ENCODE peak calls at places on chromosomes 7 and 10, in four cellular contexts. T, U, R and K are unnamed samples.

GRCh38 chr7:51077951-51078350 is 238.7 kb downstream of the COBL start:
- DNase-seq in T (no peak), U (no peak), R (no peak), K (no peak)

GRCh38 chr7:6290345-6290744 is 17.9 kb upstream of the CYTH3 start:
- DNase-seq in T (no peak), U (no peak), R (no peak), K (no peak)

GRCh38 chr10:76779163-76779820 is 858.3 kb downstream of the KCNMA1 start:
- DNase-seq in T (no peak), U (no peak), R (no peak), K (peak)

GRCh38 chr10:129523031-129523722 is 56.1 kb downstream of the MGMT start:
- DNase-seq in T (no peak), U (no peak), R (no peak), K (no peak)

GRCh38 chr7:41760293-41760692 is 57.4 kb upstream of the INHBA start:
- DNase-seq in T (no peak), U (no peak), R (no peak), K (no peak)

GRCh38 chr10:100006241-100006886 is 3.4 kb downstream of the DNMBP start:
- DNase-seq in T (no peak), U (peak), R (no peak), K (no peak)

GRCh38 chr7:24328050-24328449 is 44.1 kb downstream of the NPY start:
- DNase-seq in T (no peak), U (no peak), R (no peak), K (no peak)

GRCh38 chr10:124179308-124180043 is 86.1 kb upstream of the CHST15 start:
- DNase-seq in T (no peak), U (no peak), R (no peak), K (no peak)

GRCh38 chr10:11864727-11865126 is 41.6 kb downstream of the PROSER2 start:
- DNase-seq in T (no peak), U (no peak), R (no peak), K (no peak)

GRCh38 chr10:133325392-133325760 is 11.3 kb downstream of the CALY start:
- DNase-seq in T (no peak), U (no peak), R (no peak), K (no peak)

GRCh38 chr7:73828107-73828803 is 2.5 kb upstream of the CLDN4 start:
- DNase-seq in T (no peak), U (peak), R (no peak), K (no peak)

GRCh38 chr10:15278786-15279185 is 92.3 kb downstream of the FAM171A1 start:
- DNase-seq in T (no peak), U (no peak), R (no peak), K (no peak)

GRCh38 chr7:147412782-147413186 is 1177.8 kb upstream of the C7orf33 start:
- DNase-seq in T (no peak), U (no peak), R (no peak), K (no peak)

GRCh38 chr7:103865442-103865841 is 124.0 kb downstream of the RELN start:
- DNase-seq in T (no peak), U (no peak), R (no peak), K (no peak)

GRCh38 chr7:147498081-147498480 is 1092.5 kb upstream of the C7orf33 start:
- DNase-seq in T (no peak), U (no peak), R (no peak), K (no peak)

GRCh38 chr10:92914478-92915066 is 66.3 kb downstream of the EXOC6 start:
- DNase-seq in T (no peak), U (no peak), R (no peak), K (no peak)

GRCh38 chr10:8033812-8034665 is 20.4 kb upstream of the GATA3 start:
- DNase-seq in T (no peak), U (no peak), R (no peak), K (no peak)

GRCh38 chr10:98886686-98887085 is 349.0 kb downstream of the HPSE2 start:
- DNase-seq in T (no peak), U (peak), R (no peak), K (no peak)

GRCh38 chr10:119595715-119596515 is 849 bp downstream of the TIAL1 start:
- DNase-seq in T (no peak), U (no peak), R (no peak), K (no peak)

GRCh38 chr10:43314626-43315025 is 47.8 kb upstream of the RASGEF1A start:
- DNase-seq in T (no peak), U (no peak), R (no peak), K (no peak)

GRCh38 chr10:71998840-71999194 is 34.6 kb downstream of the CHST3 start:
- DNase-seq in T (no peak), U (peak), R (no peak), K (no peak)

GRCh38 chr7:150404785-150405583 is 25.9 kb downstream of the ZNF775 start:
- DNase-seq in T (peak), U (no peak), R (peak), K (peak)

GRCh38 chr10:43885252-43885651 is 236.6 kb upstream of the ZNF32 start:
- DNase-seq in T (no peak), U (no peak), R (no peak), K (no peak)

GRCh38 chr7:85030893-85031292 is 156.0 kb downstream of the SEMA3D start:
- DNase-seq in T (no peak), U (no peak), R (no peak), K (no peak)